ENCODE peak calls at places on chromosomes 11 and 22, in four cellular contexts. U, Q, F and I are unnamed samples.

GRCh38 chr22:44870021-44870420 is 117.6 kb downstream of the ARHGAP8 start:
- DNase-seq in F (peak; percentile 43), Q (peak; percentile 27), U (no peak), I (peak; percentile 51)

GRCh38 chr11:72808415-72808814 is 5.8 kb upstream of the ATG16L2 start:
- DNase-seq in Q (no peak), U (no peak), F (no peak), I (no peak)

GRCh38 chr11:57903441-57904123 is 120.1 kb upstream of the OR9Q1 start:
- DNase-seq in Q (peak; percentile 30), F (peak; percentile 58), U (no peak), I (no peak)

GRCh38 chr11:83047515-83048225 is 24.0 kb downstream of the RAB30 start:
- DNase-seq in U (peak; percentile 79), F (no peak), Q (no peak), I (no peak)

GRCh38 chr11:1826552-1827094 is 8.2 kb upstream of the SYT8 start:
- DNase-seq in U (no peak), F (peak; percentile 65), Q (peak; percentile 72), I (peak; percentile 34)

GRCh38 chr11:59417023-59417422 is 9.2 kb downstream of the OR5A2 start:
- DNase-seq in U (no peak), F (no peak), Q (no peak), I (no peak)

GRCh38 chr11:14314127-14314526 is 44.9 kb downstream of the RRAS2 start:
- DNase-seq in Q (no peak), F (no peak), U (no peak), I (no peak)

GRCh38 chr11:2569731-2570210 is 125.0 kb downstream of the KCNQ1 start:
- DNase-seq in Q (no peak), F (no peak), U (no peak), I (no peak)

GRCh38 chr22:41288245-41288946 is 2.4 kb upstream of the RANGAP1 start:
- DNase-seq in Q (peak; percentile 71), F (no peak), U (peak; percentile 80), I (no peak)

GRCh38 chr11:113167599-113167998 is 146.8 kb upstream of the TTC12 start:
- DNase-seq in F (peak; percentile 9), U (no peak), Q (no peak), I (no peak)

GRCh38 chr11:65553301-65554001 is 4.7 kb downstream of the LTBP3 start:
- DNase-seq in U (no peak), F (peak; percentile 67), Q (no peak), I (peak; percentile 74)

GRCh38 chr22:41815716-41816115 is 15.2 kb downstream of the CCDC134 start:
- DNase-seq in Q (no peak), U (no peak), F (no peak), I (no peak)

GRCh38 chr11:34266090-34266912 is 91.5 kb downstream of the ABTB2 start:
- DNase-seq in U (no peak), F (no peak), Q (no peak), I (peak; percentile 96)

GRCh38 chr11:46417711-46418110 is 26.1 kb upstream of the CHRM4 start:
- DNase-seq in U (no peak), Q (no peak), F (no peak), I (no peak)

GRCh38 chr11:121514401-121514981 is 61.7 kb upstream of the SORL1-AS1 start:
- DNase-seq in F (no peak), U (no peak), Q (no peak), I (no peak)

GRCh38 chr22:23393721-23394320 is 186.3 kb downstream of the IGLL1 start:
- DNase-seq in U (no peak), F (no peak), Q (no peak), I (no peak)

GRCh38 chr11:31809857-31810778 is 1.0 kb downstream of the PAX6 start:
- DNase-seq in U (peak; percentile 50), F (peak; percentile 27), Q (peak; percentile 51), I (peak; percentile 56)

GRCh38 chr11:96219981-96220623 is 122.9 kb downstream of the MAML2 start:
- DNase-seq in U (peak; percentile 57), Q (no peak), F (no peak), I (peak; percentile 93)

GRCh38 chr11:11403763-11404725 is 51.0 kb upstream of the CSNK2A3 start:
- DNase-seq in F (no peak), U (no peak), Q (no peak), I (no peak)

GRCh38 chr22:23181763-23182288 is 1.5 kb downstream of the BCR start:
- DNase-seq in Q (no peak), U (peak; percentile 10), F (no peak), I (peak; percentile 23)

GRCh38 chr22:46078241-46079092 is 71.9 kb upstream of the PPARA start:
- DNase-seq in F (no peak), U (no peak), Q (no peak), I (no peak)

GRCh38 chr11:62130498-62131464 is 7.0 kb downstream of the INCENP start:
- DNase-seq in U (no peak), Q (no peak), F (no peak), I (no peak)

GRCh38 chr11:102280237-102280833 is 36.9 kb upstream of the BIRC3 start:
- DNase-seq in Q (no peak), U (no peak), F (no peak), I (no peak)

GRCh38 chr11:65672982-65673381 is 10.3 kb upstream of the RELA start:
- DNase-seq in F (no peak), Q (no peak), U (no peak), I (no peak)

GRCh38 chr11:57773026-57773598 is 11.5 kb downstream of the CTNND1 start:
- DNase-seq in F (no peak), Q (no peak), U (no peak), I (no peak)

GRCh38 chr11:49377978-49378377 is 169.6 kb upstream of the FOLH1 start:
- DNase-seq in U (no peak), F (no peak), Q (no peak), I (no peak)

GRCh38 chr22:20520093-20520511 is 12.7 kb downstream of the MED15 start:
- DNase-seq in Q (no peak), F (peak; percentile 66), U (peak; percentile 64), I (no peak)

GRCh38 chr22:41799486-41800347 is 762 bp upstream of the CCDC134 start:
- DNase-seq in U (no peak), Q (no peak), F (peak; percentile 68), I (peak; percentile 25)

GRCh38 chr22:20494978-20495860 is at the start of gene KLHL22:
- DNase-seq in U (peak; percentile 49), Q (no peak), F (peak; percentile 100), I (peak; percentile 69)

GRCh38 chr11:121154473-121154872 is 53.4 kb downstream of the TECTA start:
- DNase-seq in U (no peak), F (no peak), Q (no peak), I (no peak)

GRCh38 chr11:132278801-132279574 is 908.6 kb downstream of the NTM start:
- DNase-seq in Q (no peak), F (no peak), U (peak; percentile 4), I (peak; percentile 37)

GRCh38 chr22:34356481-34356880 is 436.2 kb upstream of the LARGE1 start:
- DNase-seq in U (no peak), Q (no peak), F (no peak), I (no peak)

GRCh38 chr11:94800394-94800793 is 32.2 kb downstream of the AMOTL1 start:
- DNase-seq in Q (no peak), F (no peak), U (no peak), I (no peak)
- TF ChIP-seq MAX in Q (no peak), F (no peak), U (no peak), I (no peak)

GRCh38 chr22:40105755-40106154 is 72.0 kb upstream of the TNRC6B start:
- DNase-seq in Q (no peak), F (no peak), U (no peak), I (no peak)

GRCh38 chr22:40107244-40107643 is 70.5 kb upstream of the TNRC6B start:
- DNase-seq in Q (no peak), F (no peak), U (no peak), I (no peak)

GRCh38 chr22:40101417-40102101 is 76.2 kb upstream of the TNRC6B start:
- DNase-seq in Q (no peak), U (no peak), F (no peak), I (no peak)
- TF ChIP-seq MYC in Q (no peak), U (no peak), F (no peak), I (no peak)

GRCh38 chr11:75474878-75475766 is 42.1 kb upstream of the KLHL35 start:
- DNase-seq in Q (no peak), U (no peak), F (peak; percentile 89), I (peak; percentile 91)
- TF ChIP-seq MAX in Q (no peak), U (no peak), F (peak; percentile 34), I (no peak)

GRCh38 chr22:35547993-35548761 is 7.5 kb downstream of the RASD2 start:
- DNase-seq in F (peak; percentile 17), U (no peak), Q (no peak), I (peak; percentile 28)

GRCh38 chr22:35549338-35549737 is 8.7 kb downstream of the RASD2 start:
- DNase-seq in U (no peak), Q (no peak), F (no peak), I (no peak)

GRCh38 chr22:35546886-35547285 is 6.3 kb downstream of the RASD2 start:
- DNase-seq in U (no peak), Q (no peak), F (no peak), I (no peak)

GRCh38 chr22:35551549-35552177 is 11.0 kb downstream of the RASD2 start:
- DNase-seq in U (no peak), Q (no peak), F (no peak), I (no peak)

DNA sequence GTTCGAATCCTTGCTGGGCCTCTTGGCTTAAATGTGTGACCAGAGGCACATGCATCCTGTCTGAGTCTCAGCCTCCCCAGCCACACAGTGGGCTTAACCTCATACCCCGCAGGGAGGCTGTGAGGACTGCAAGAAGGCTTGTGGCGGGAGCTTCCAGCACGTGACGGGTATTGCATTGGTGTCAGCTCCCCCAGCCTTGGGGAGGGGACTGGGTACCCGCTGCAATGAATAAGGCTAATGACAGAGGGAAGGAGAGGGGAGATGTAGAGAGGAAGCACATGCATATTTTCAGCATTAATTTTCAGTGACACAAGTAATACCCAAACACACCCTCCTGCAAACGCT is 8.1 kb downstream of the RASD2 start:
- DNase-seq in U (no peak), F (no peak), Q (no peak), I (peak; percentile 55)
- TF ChIP-seq MYC in U (no peak), F (no peak), Q (no peak), I (no peak)

DNA sequence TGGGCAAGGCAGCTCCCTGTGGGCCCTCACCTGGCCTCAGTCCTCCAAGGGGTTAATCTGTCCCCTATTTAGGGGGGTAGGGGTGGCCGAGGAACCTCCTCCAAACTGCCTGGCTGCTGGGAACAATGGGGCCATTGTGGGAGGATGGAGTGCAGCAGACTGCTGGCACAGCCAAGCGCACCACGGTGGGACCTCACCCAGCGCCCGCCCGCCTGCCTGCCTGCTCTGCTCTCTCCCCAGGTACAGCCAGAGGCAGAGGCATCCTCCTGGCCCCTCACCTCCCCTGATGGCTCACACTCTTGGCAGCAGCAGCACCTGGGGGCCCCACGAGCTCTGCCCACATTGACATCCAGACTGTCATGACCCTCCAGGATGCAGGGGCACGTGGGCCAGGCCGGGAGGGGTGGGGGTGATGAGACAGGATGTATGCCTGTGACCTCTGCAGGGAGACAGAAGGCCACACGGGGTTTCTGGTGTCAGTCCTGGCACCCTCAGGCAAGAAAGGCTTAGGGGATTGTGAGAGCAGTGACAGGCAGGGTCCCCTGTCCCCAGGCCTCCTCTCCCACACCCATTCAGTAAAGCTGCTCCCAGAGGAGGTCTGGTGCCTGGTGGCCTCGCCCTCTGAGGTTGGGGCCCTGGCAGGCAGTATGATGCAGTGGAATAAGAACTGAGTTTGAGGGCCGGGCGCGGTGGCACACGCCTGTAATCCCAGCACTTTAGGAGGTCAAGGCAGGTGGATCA is 11.4 kb downstream of the BCL9L start:
- DNase-seq in Q (no peak), F (no peak), U (no peak), I (peak; percentile 43)
- TF ChIP-seq MAX in Q (peak; percentile 48), F (no peak), U (no peak), I (peak; percentile 65)